ENCODE peak calls at places on chromosomes 12 and 14, in ten cellular contexts. A, O, N, U, Q, W, Z, X, P and T are unnamed samples.

GRCh38 chr14:99860219-99860618 is 67.0 kb downstream of the EML1 start:
- DNase-seq in P (no peak), N (no peak), U (no peak), Q (no peak), X (no peak), W (no peak), A (no peak), Z (no peak), O (no peak), T (no peak)

GRCh38 chr14:66099931-66100330 is 386.2 kb upstream of the CCDC196 start:
- DNase-seq in O (no peak), Q (no peak), P (no peak), A (no peak), W (no peak), U (no peak), N (no peak), Z (no peak), X (no peak), T (no peak)

GRCh38 chr12:30840715-30841114 is 85.8 kb upstream of the TSPAN11 start:
- DNase-seq in A (no peak), N (no peak), X (no peak), O (no peak), Q (no peak), U (no peak), W (no peak), Z (no peak), P (no peak), T (no peak)

GRCh38 chr14:33669111-33669510 is 281.8 kb downstream of the EGLN3 start:
- DNase-seq in O (no peak), N (no peak), X (no peak), U (no peak), W (no peak), A (no peak), Z (no peak), P (no peak), Q (no peak), T (no peak)

GRCh38 chr12:2084553-2085296 is 31.9 kb downstream of the CACNA1C start:
- DNase-seq in Z (no peak), O (no peak), U (no peak), N (no peak), A (no peak), Q (no peak), P (no peak), X (no peak), W (peak; percentile 71), T (no peak)

GRCh38 chr12:99267038-99267437 is 380.5 kb upstream of the GARIN6 start:
- DNase-seq in U (no peak), N (no peak), Q (no peak), P (no peak), A (no peak), W (no peak), X (no peak), Z (no peak), O (no peak), T (no peak)

GRCh38 chr14:101191882-101192660 is 288.5 kb upstream of the RTL1 start:
- DNase-seq in N (no peak), Q (no peak), W (peak; percentile 7), U (peak; percentile 37), P (no peak), A (no peak), O (no peak), Z (no peak), X (no peak), T (no peak)

GRCh38 chr12:102883204-102883799 is 33.7 kb downstream of the PAH start:
- DNase-seq in Q (no peak), A (no peak), Z (peak; percentile 61), W (no peak), P (peak; percentile 26), X (peak; percentile 14), O (peak; percentile 24), N (peak; percentile 61), U (peak; percentile 65), T (peak; percentile 35)

GRCh38 chr12:132585177-132585576 is 25.2 kb downstream of the LRCOL1 start:
- DNase-seq in N (no peak), W (no peak), Z (no peak), O (no peak), P (no peak), Q (no peak), U (no peak), X (no peak), A (no peak), T (no peak)

GRCh38 chr12:132588821-132589669 is 21.3 kb downstream of the LRCOL1 start:
- DNase-seq in X (no peak), O (no peak), A (no peak), Z (no peak), N (no peak), P (no peak), Q (no peak), W (no peak), U (no peak), T (no peak)

GRCh38 chr12:132588319-132588718 is 22.1 kb downstream of the LRCOL1 start:
- DNase-seq in P (no peak), N (no peak), Q (no peak), O (no peak), A (no peak), Z (no peak), X (no peak), U (no peak), W (no peak), T (no peak)

GRCh38 chr12:132587781-132588180 is 22.6 kb downstream of the LRCOL1 start:
- DNase-seq in Z (no peak), A (no peak), P (no peak), W (no peak), N (no peak), Q (no peak), X (no peak), U (no peak), O (no peak), T (no peak)

GRCh38 chr12:132586929-132587328 is 23.5 kb downstream of the LRCOL1 start:
- DNase-seq in Q (no peak), Z (no peak), X (no peak), P (no peak), A (no peak), W (no peak), U (no peak), O (no peak), N (no peak), T (no peak)
- TF ChIP-seq POLR2A in Q (no peak), Z (no peak), X (no peak), P (no peak), A (no peak), W (no peak), U (no peak), O (no peak), N (no peak), T (no peak)

DNA sequence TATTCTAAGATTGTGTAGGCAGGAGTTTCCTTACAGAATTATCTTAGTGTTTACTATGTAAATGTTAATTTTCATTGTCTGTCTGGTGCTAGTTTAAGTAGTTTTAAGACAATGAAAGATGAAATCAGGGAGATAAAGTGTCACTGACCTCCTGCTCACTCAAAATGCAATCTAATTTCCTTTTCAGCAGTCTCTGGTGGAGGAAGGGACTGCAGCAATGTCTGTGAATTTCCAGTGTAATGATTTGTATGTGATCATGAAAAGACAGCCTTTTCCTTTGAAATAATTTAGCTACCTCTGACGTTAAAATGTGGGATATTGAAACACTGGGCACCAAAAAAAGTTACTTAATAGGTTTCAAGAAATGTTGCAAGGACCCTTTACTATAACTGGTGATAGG is 779.7 kb upstream of the FLRT2 start:
- DNase-seq in X (no peak), Z (no peak), A (no peak), U (no peak), N (no peak), O (no peak), P (no peak), Q (no peak), W (no peak), T (no peak)
- H3K9me3 ChIP-seq in X (no peaks in the 10 kb centered on the region), Z (no peaks in the 10 kb centered on the region), A (peaks cover 3% of the 10 kb centered on the region), U (no peaks in the 10 kb centered on the region), N (no peaks in the 10 kb centered on the region), O (no peaks in the 10 kb centered on the region), P (no peaks in the 10 kb centered on the region), Q (no peaks in the 10 kb centered on the region), W (no peaks in the 10 kb centered on the region), T (no peaks in the 10 kb centered on the region)

GRCh38 chr14:67698179-67698578 is 2.6 kb upstream of the RDH11 start:
- DNase-seq in O (no peak), Z (no peak), W (no peak), Q (no peak), U (no peak), N (no peak), P (no peak), X (no peak), A (no peak), T (no peak)

GRCh38 chr14:67695394-67695949 is at the start of gene RDH11:
- DNase-seq in N (peak; percentile 63), U (peak; percentile 84), W (peak; percentile 86), O (peak; percentile 84), P (peak; percentile 84), X (peak; percentile 93), Z (peak; percentile 88), Q (peak; percentile 73), A (peak; percentile 94), T (peak; percentile 90)

GRCh38 chr14:67690011-67690410 is 5.6 kb downstream of the RDH11 start:
- DNase-seq in U (no peak), O (no peak), P (no peak), W (no peak), N (no peak), A (no peak), Z (no peak), Q (no peak), X (no peak), T (no peak)

GRCh38 chr14:67697006-67697405 is 1.4 kb upstream of the RDH11 start:
- DNase-seq in Z (no peak), U (no peak), P (no peak), W (no peak), A (no peak), O (no peak), N (no peak), Q (no peak), X (no peak), T (no peak)

DNA sequence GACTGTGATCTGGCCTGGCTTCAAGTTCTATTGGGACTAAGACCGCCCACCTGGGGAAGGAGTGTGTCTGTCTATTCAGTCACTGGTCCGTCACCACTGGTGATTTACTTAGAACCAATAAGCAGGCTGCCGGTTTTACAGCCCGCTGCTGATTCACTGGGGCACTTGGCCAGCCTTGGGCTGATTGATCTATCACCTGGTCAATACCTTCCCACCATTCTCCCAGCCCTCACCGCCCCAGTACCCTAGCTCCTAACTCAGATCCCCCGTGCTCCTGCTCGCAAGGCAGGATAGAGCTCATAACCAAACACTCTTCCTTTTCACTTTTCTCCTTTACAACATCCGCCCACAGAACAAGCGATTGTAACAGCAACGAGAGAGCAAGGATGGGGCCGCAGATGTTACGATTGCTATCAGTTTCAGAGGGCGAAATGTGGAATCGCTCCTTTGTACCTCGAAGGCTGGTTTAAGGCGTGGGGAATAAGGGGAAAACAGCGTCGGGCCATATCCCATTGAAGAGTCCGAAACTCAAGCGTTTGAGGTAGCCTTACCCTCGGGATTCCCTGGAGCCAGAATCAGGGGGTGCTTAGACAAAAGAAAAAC is 672 bp downstream of the RDH11 start:
- DNase-seq in U (peak; percentile 86), Z (peak; percentile 87), N (peak; percentile 42), O (peak; percentile 61), W (no peak), P (peak; percentile 32), A (peak; percentile 79), Q (no peak), X (peak; percentile 90), T (peak; percentile 84)
- TF ChIP-seq POLR2A in U (peak; percentile 84), Z (no peak), N (peak; percentile 86), O (no peak), W (no peak), P (no peak), A (no peak), Q (no peak), X (peak; percentile 51), T (peak; percentile 32)

DNA sequence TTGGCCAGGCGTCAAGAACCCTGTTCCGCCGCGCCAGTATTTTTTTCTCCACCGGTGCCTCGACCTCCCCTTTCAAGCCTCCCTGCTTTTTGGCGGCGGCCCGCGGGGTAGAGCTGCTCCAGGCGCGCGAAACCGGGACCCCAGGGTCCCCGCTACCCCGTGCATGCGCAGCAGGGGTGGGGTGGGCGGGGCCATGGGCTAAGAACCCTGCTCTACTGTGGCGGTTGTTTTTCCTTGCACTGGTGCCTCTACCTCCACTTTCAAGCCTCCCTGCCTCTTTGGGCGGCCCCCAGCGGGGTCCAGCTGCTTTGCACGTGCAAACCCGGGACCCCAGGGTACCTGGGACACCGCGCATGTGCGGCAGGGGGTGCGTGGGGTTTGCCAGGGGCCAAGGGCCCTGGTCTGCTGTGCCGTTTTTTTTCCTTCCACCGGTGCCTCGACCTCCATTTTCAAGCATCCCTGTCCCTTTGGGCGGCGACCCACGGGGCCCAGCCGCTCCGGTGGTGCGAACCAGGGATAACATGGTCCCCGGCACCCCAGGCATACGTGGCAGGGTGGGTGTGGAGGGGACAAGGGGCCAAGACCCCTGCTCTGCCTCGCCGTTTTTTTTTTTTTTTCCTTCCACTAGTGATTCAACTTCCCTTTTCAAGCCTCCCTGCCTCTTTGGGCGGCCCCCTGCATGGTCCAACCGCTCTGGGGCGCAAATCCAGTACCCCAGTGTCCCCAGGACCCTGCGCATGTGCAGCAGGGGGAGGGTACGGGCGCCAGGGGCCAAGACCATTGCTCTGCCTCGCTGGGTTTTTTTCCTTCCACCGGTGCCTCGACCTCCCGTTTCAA is 326.8 kb downstream of the ALG10 start:
- DNase-seq in N (peak; percentile 49), Q (no peak), W (no peak), O (no peak), Z (no peak), A (no peak), P (no peak), U (no peak), X (no peak), T (no peak)
- H3K9me3 ChIP-seq in N (no peaks in the 10 kb centered on the region), Q (no peaks in the 10 kb centered on the region), W (peaks cover 6% of the 10 kb centered on the region), O (peaks cover 99% of the 10 kb centered on the region), Z (no peaks in the 10 kb centered on the region), A (peaks cover 53% of the 10 kb centered on the region), P (peaks cover 7% of the 10 kb centered on the region), U (no peaks in the 10 kb centered on the region), X (no peaks in the 10 kb centered on the region), T (peaks cover 41% of the 10 kb centered on the region)